ENCODE peak calls at places on chromosomes 4 and X, in eight cellular contexts. X, W, V, F, J, S, K and A are unnamed samples.

GRCh38 chrX:65392284-65392683 is 142.3 kb downstream of the LAS1L start:
- DNase-seq in X (no peak), W (no peak), V (no peak), F (no peak), J (no peak), S (no peak), K (no peak), A (no peak)

GRCh38 chr4:151946718-151947117 is 185.9 kb upstream of the GATB start:
- DNase-seq in X (no peak), W (no peak), V (no peak), F (no peak), J (no peak), S (no peak), K (no peak), A (no peak)

GRCh38 chr4:169128902-169129301 is 118.8 kb upstream of the CBR4 start:
- DNase-seq in X (no peak), W (no peak), V (no peak), F (no peak), J (no peak), S (no peak), K (no peak), A (no peak)

GRCh38 chrX:148784859-148785655 is 284.6 kb downstream of the AFF2 start:
- DNase-seq in X (no peak), W (peak; percentile 7), V (no peak), F (no peak), J (no peak), S (no peak), K (no peak), A (no peak)

GRCh38 chr4:6336166-6336565 is 66.5 kb downstream of the WFS1 start:
- DNase-seq in X (no peak), W (no peak), V (no peak), F (no peak), J (no peak), S (no peak), K (no peak), A (no peak)

GRCh38 chrX:15465896-15466651 is 27.1 kb downstream of the PIR start:
- DNase-seq in X (no peak), W (no peak), V (no peak), F (no peak), J (no peak), S (no peak), K (no peak), A (no peak)

GRCh38 chr4:111562811-111563210 is 582.4 kb upstream of the FAM241A start:
- DNase-seq in X (no peak), W (no peak), V (no peak), F (no peak), J (no peak), S (no peak), K (peak; percentile 79), A (no peak)

GRCh38 chrX:52988985-52989917 is 30.9 kb upstream of the FAM156A start:
- DNase-seq in X (no peak), W (no peak), V (no peak), F (no peak), J (no peak), S (no peak), K (no peak), A (no peak)

GRCh38 chrX:15721911-15722310 is 16.2 kb upstream of the CA5B start:
- DNase-seq in X (no peak), W (no peak), V (no peak), F (no peak), J (no peak), S (no peak), K (no peak), A (no peak)

GRCh38 chr4:165779950-165780670 is 92.9 kb upstream of the TLL1 start:
- DNase-seq in X (no peak), W (no peak), V (no peak), F (no peak), J (no peak), S (no peak), K (peak; percentile 10), A (no peak)

GRCh38 chrX:104833401-104833800 is 267.4 kb downstream of the IL1RAPL2 start:
- DNase-seq in X (no peak), W (no peak), V (no peak), F (no peak), J (no peak), S (no peak), K (no peak), A (no peak)

GRCh38 chr4:68373513-68373912 is 23.6 kb upstream of the YTHDC1 start:
- DNase-seq in X (peak; percentile 32), W (peak; percentile 1), V (peak; percentile 39), F (peak; percentile 23), J (peak; percentile 88), S (peak; percentile 33), K (peak; percentile 62), A (no peak)

GRCh38 chr4:145697332-145697731 is 17.4 kb downstream of the C4orf51 start:
- DNase-seq in X (no peak), W (no peak), V (no peak), F (no peak), J (no peak), S (no peak), K (no peak), A (no peak)

GRCh38 chr4:141410839-141411238 is 190.1 kb downstream of the ZNF330 start:
- DNase-seq in X (no peak), W (no peak), V (no peak), F (no peak), J (no peak), S (no peak), K (peak; percentile 82), A (no peak)

GRCh38 chrX:1582686-1583437 is 8.5 kb upstream of the AKAP17A start:
- DNase-seq in X (no peak), W (no peak), V (peak; percentile 63), F (no peak), J (no peak), S (no peak), K (peak; percentile 70), A (no peak)

GRCh38 chrX:56031409-56031808 is 200.7 kb upstream of the KLF8 start:
- DNase-seq in X (no peak), W (no peak), V (no peak), F (no peak), J (peak; percentile 19), S (no peak), K (no peak), A (no peak)

GRCh38 chrX:32483534-32484136 is 727.7 kb downstream of the DMD start:
- DNase-seq in X (no peak), W (peak; percentile 20), V (no peak), F (no peak), J (no peak), S (no peak), K (no peak), A (peak; percentile 38)

GRCh38 chr4:717601-718320 is 12.1 kb downstream of the PCGF3 start:
- DNase-seq in X (no peak), W (no peak), V (no peak), F (no peak), J (no peak), S (no peak), K (no peak), A (no peak)

GRCh38 chr4:65599335-65599734 is 71.0 kb downstream of the EPHA5 start:
- DNase-seq in X (no peak), W (no peak), V (no peak), F (no peak), J (no peak), S (no peak), K (peak; percentile 39), A (no peak)

GRCh38 chr4:38210396-38211114 is 250.4 kb downstream of the PTTG2 start:
- DNase-seq in X (no peak), W (no peak), V (no peak), F (no peak), J (no peak), S (no peak), K (peak; percentile 39), A (no peak)

GRCh38 chr4:150211016-150211415 is 132.8 kb downstream of the DCLK2 start:
- DNase-seq in X (no peak), W (no peak), V (no peak), F (no peak), J (no peak), S (no peak), K (peak; percentile 43), A (no peak)

GRCh38 chr4:37685211-37685725 is 908 bp downstream of the RELL1 start:
- DNase-seq in X (no peak), W (no peak), V (peak; percentile 29), F (no peak), J (no peak), S (no peak), K (peak; percentile 63), A (no peak)

GRCh38 chr4:128468485-128468989 is 180.9 kb upstream of the PGRMC2 start:
- DNase-seq in X (peak; percentile 28), W (peak; percentile 5), V (no peak), F (no peak), J (peak; percentile 40), S (no peak), K (peak; percentile 90), A (no peak)